ENCODE peak calls at places on chromosomes 6 and 20, in six cellular contexts. K is PC-3, G is IMR-90, Q is GM23248, F is H1, X is neural progenitor cell. A is an unnamed sample. For H3K36me3, the result is how much of the 10 kb centered on the place peaks cover.

GRCh38 chr6:133242761-133243590 is 1.8 kb downstream of the EYA4 start:
- DNase-seq in K (no peak), G (peak), Q (no peak), F (peak), X (peak), A (no peak)

GRCh38 chr20:46088409-46089075 is 1.2 kb downstream of the NCOA5 start:
- DNase-seq in K (peak), G (peak), Q (peak), F (no peak), X (peak), A (no peak)

GRCh38 chr6:26598267-26598666 is 1.5 kb downstream of the ABT1 start:
- DNase-seq in K (no peak), G (no peak), Q (no peak), F (no peak), X (no peak), A (no peak)

GRCh38 chr6:54784021-54784420 is 62.5 kb upstream of the FAM83B start:
- DNase-seq in K (no peak), G (peak), Q (no peak), F (no peak), X (no peak), A (no peak)

GRCh38 chr6:155174576-155175174 is 89.1 kb upstream of the CLDN20 start:
- DNase-seq in K (peak), G (peak), Q (peak), F (peak), X (peak), A (peak)

GRCh38 chr6:105258816-105259215 is 79.0 kb upstream of the POPDC3 start:
- DNase-seq in K (no peak), G (no peak), Q (no peak), F (no peak), X (no peak), A (no peak)

GRCh38 chr6:88662163-88662580 is 301.2 kb downstream of the RNGTT start:
- DNase-seq in K (no peak), G (no peak), Q (no peak), F (no peak), X (no peak), A (no peak)

GRCh38 chr6:40688214-40688761 is 101.1 kb upstream of the LRFN2 start:
- DNase-seq in K (no peak), G (no peak), Q (no peak), F (no peak), X (no peak), A (no peak)

GRCh38 chr20:48164566-48165400 is 379.5 kb upstream of the SULF2 start:
- DNase-seq in K (no peak), G (no peak), Q (no peak), F (no peak), X (no peak), A (no peak)

GRCh38 chr20:15776773-15777172 is 796.5 kb downstream of the KIF16B start:
- DNase-seq in K (no peak), G (no peak), Q (no peak), F (no peak), X (no peak), A (peak)

GRCh38 chr20:57335392-57335791 is 5.8 kb downstream of the SPO11 start:
- DNase-seq in K (peak), G (no peak), Q (peak), F (no peak), X (no peak), A (no peak)

GRCh38 chr6:138162947-138163569 is 1.3 kb downstream of the ARFGEF3 start:
- DNase-seq in K (no peak), G (no peak), Q (no peak), F (no peak), X (no peak), A (no peak)

GRCh38 chr6:137087902-137088301 is 43.1 kb upstream of the IL20RA start:
- DNase-seq in K (no peak), G (no peak), Q (no peak), F (no peak), X (no peak), A (no peak)

GRCh38 chr20:47319517-47320252 is 36.8 kb downstream of the ZMYND8 start:
- DNase-seq in K (peak), G (peak), Q (peak), F (peak), X (peak), A (no peak)

GRCh38 chr6:6515691-6516607 is 72.6 kb upstream of the LY86 start:
- DNase-seq in K (no peak), G (no peak), Q (no peak), F (no peak), X (no peak), A (no peak)

GRCh38 chr6:63740709-63741108 is 105.1 kb downstream of the PHF3 start:
- DNase-seq in K (peak), G (peak), Q (peak), F (no peak), X (no peak), A (no peak)

GRCh38 chr6:63802606-63803206 is 167.1 kb downstream of the PHF3 start:
- DNase-seq in K (peak), G (peak), Q (peak), F (no peak), X (no peak), A (no peak)

GRCh38 chr6:20870493-20870892 is 336.2 kb downstream of the CDKAL1 start:
- DNase-seq in K (no peak), G (no peak), Q (no peak), F (no peak), X (no peak), A (no peak)

GRCh38 chr20:30610044-30610693 is 647.3 kb upstream of the DEFB115 start:
- DNase-seq in K (no peak), G (no peak), Q (no peak), F (no peak), X (no peak), A (no peak)

GRCh38 chr20:50202677-50203076 is 12.0 kb downstream of the CEBPB start:
- DNase-seq in K (no peak), G (no peak), Q (no peak), F (no peak), X (no peak), A (no peak)

GRCh38 chr6:583116-583515 is 73.8 kb downstream of the HUS1B start:
- DNase-seq in K (no peak), G (no peak), Q (no peak), F (no peak), X (no peak), A (no peak)

GRCh38 chr20:39381598-39381997 is 419.5 kb downstream of the DHX35 start:
- DNase-seq in K (no peak), G (no peak), Q (no peak), F (no peak), X (peak), A (peak)

GRCh38 chr20:5002077-5002413 is 735 bp upstream of the SLC23A2 start:
- DNase-seq in K (no peak), G (no peak), Q (peak), F (no peak), X (peak), A (no peak)

GRCh38 chr6:53014744-53015143 is 19.7 kb upstream of the GSTA4 start:
- DNase-seq in K (no peak), G (peak), Q (peak), F (no peak), X (no peak), A (no peak)
- H3K36me3 ChIP-seq in K (under half), G (under half), Q (under half), F (under half), X (under half), A (under half)

GRCh38 chr6:111759413-111759835 is 113.8 kb downstream of the FYN start:
- DNase-seq in K (no peak), G (peak), Q (peak), F (no peak), X (no peak), A (no peak)
- H3K9ac ChIP-seq in K (no peak), G (peak), Q (peak), F (no peak), X (no peak), A (peak)

GRCh38 chr6:106630366-106630765 is 988 bp downstream of the QRSL1 start:
- DNase-seq in K (no peak), G (no peak), Q (no peak), F (no peak), X (no peak), A (no peak)
- H3K4me3 ChIP-seq in K (peak), G (peak), Q (peak), F (peak), X (peak), A (peak)

GRCh38 chr6:31730631-31731086 is 1.6 kb upstream of the DDAH2 start:
- DNase-seq in K (no peak), G (no peak), Q (no peak), F (no peak), X (peak), A (no peak)
- H3K36me3 ChIP-seq in K (under half), G (half or more), Q (under half), F (under half), X (under half), A (under half)

DNA sequence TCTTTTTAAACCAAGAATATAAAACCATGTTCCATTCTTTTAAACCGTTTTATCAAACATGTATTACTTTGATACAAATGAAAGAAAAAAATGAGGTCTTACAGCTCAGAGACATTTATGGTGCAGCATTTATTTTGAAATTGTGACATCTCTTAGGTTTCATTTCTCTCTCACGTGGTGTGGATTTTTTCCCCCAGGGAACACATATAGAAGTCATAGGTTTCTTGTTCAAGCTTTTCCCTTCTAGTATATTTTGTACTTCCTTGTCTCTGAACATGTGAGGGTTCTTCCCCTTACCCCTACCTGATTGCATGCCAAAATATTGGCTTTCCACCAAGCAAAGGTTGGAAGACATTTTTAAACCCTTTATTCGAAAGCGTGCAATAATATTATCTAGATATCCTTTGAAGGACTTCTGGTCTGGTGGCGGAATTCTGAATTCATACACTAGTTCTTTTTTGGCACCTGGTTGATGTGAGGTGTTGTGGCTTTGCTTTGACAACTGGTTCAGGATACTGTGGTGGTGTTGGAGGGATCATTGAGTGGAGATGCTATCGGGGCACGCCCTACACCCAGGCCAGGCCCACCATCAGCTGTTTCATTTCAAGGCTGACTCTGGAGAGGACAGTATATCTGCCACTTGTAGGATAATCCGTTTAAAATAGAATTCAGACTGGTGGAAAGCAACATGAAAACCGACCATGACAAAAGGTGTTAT is 5.6 kb upstream of the FAM50B start:
- DNase-seq in K (peak), G (no peak), Q (peak), F (no peak), X (no peak), A (no peak)
- H3K9ac ChIP-seq in K (no peak), G (peak), Q (peak), F (no peak), X (no peak), A (no peak)

GRCh38 chr6:130105996-130106704 is 87.8 kb downstream of the L3MBTL3 start:
- DNase-seq in K (no peak), G (no peak), Q (no peak), F (no peak), X (no peak), A (no peak)
- H3K4me3 ChIP-seq in K (no peak), G (no peak), Q (no peak), F (no peak), X (no peak), A (no peak)

GRCh38 chr6:56977192-56977591 is 22.3 kb downstream of the BEND6 start:
- DNase-seq in K (no peak), G (no peak), Q (peak), F (no peak), X (no peak), A (no peak)

GRCh38 chr6:56984374-56984773 is 29.5 kb downstream of the BEND6 start:
- DNase-seq in K (no peak), G (peak), Q (peak), F (no peak), X (no peak), A (peak)

DNA sequence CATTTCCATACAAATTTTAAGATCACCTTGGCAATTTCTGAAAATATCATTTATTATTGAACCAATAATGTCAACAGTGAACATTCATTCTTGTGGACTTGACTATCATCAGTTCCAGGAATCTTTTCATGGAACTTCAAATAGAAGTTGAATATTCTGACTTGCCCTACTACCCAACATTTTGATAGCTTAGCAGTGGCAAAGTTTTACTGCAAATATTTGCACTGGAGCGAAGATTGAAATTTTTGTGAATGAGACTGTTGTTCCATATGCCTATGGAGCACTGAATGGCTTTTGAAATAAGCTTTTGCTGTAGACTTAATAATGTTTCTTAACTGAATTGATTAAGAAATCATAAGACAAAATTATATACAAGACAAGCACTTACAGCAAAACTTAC is 23.6 kb downstream of the BEND6 start:
- DNase-seq in K (no peak), G (no peak), Q (no peak), F (no peak), X (no peak), A (no peak)
- H3K36me3 ChIP-seq in K (under half), G (under half), Q (under half), F (under half), X (under half), A (under half)

GRCh38 chr20:22491188-22491500 is 93.2 kb downstream of the FOXA2 start:
- DNase-seq in K (no peak), G (no peak), Q (no peak), F (no peak), X (no peak), A (no peak)

GRCh38 chr20:22492497-22492896 is 91.9 kb downstream of the FOXA2 start:
- DNase-seq in K (peak), G (no peak), Q (no peak), F (no peak), X (no peak), A (no peak)

GRCh38 chr20:22490287-22491187 is 93.8 kb downstream of the FOXA2 start:
- DNase-seq in K (peak), G (no peak), Q (peak), F (peak), X (peak), A (no peak)

GRCh38 chr20:22495172-22495571 is 89.2 kb downstream of the FOXA2 start:
- DNase-seq in K (no peak), G (no peak), Q (no peak), F (no peak), X (no peak), A (no peak)

GRCh38 chr20:22489614-22490286 is 94.6 kb downstream of the FOXA2 start:
- DNase-seq in K (no peak), G (no peak), Q (no peak), F (no peak), X (no peak), A (no peak)
- H3K9ac ChIP-seq in K (no peak), G (no peak), Q (no peak), F (no peak), X (no peak), A (no peak)